ENCODE peak calls at places on chromosomes 12 and 14, in seven cellular contexts. R is cardiac muscle cell, N is lower lobe of right lung, U is lung, K is GM12878, E is Panc1, C is mammary epithelial cell. M is an unnamed sample.

GRCh38 chr14:51369814-51370213 is 129.8 kb downstream of the TMX1 start:
- DNase-seq in R (no peak), N (no peak), U (no peak), K (no peak), E (no peak), C (no peak), M (no peak)

GRCh38 chr12:95385646-95386045 is 88.3 kb upstream of the METAP2 start:
- DNase-seq in R (no peak), N (no peak), U (no peak), K (no peak), E (no peak), C (no peak), M (no peak)

GRCh38 chr12:50072198-50072907 is 12.8 kb upstream of the SMARCD1 start:
- DNase-seq in R (no peak), N (no peak), U (no peak), K (no peak), E (no peak), C (no peak), M (no peak)

GRCh38 chr12:113831016-113831415 is 135.1 kb downstream of the RBM19 start:
- DNase-seq in R (no peak), N (no peak), U (no peak), K (no peak), E (no peak), C (no peak), M (no peak)

GRCh38 chr12:93819048-93819491 is 141.9 kb downstream of the CRADD start:
- DNase-seq in R (no peak), N (no peak), U (peak), K (no peak), E (no peak), C (peak), M (no peak)

GRCh38 chr12:51635371-51635770 is 44.3 kb downstream of the SCN8A start:
- DNase-seq in R (no peak), N (no peak), U (no peak), K (no peak), E (no peak), C (peak), M (no peak)

GRCh38 chr14:52068741-52069616 is at the start of gene NID2:
- DNase-seq in R (peak), N (peak), U (peak), K (no peak), E (no peak), C (peak), M (no peak)

GRCh38 chr14:21087294-21088091 is 11.0 kb downstream of the ZNF219 start:
- DNase-seq in R (no peak), N (no peak), U (no peak), K (no peak), E (no peak), C (peak), M (peak)

GRCh38 chr14:92687681-92688433 is 60.6 kb downstream of the LGMN start:
- DNase-seq in R (peak), N (peak), U (no peak), K (no peak), E (no peak), C (no peak), M (no peak)

GRCh38 chr12:101642115-101643067 is 47.6 kb downstream of the MYBPC1 start:
- DNase-seq in R (peak), N (peak), U (no peak), K (no peak), E (no peak), C (no peak), M (no peak)

GRCh38 chr14:96364911-96365310 is 1.6 kb downstream of the GSKIP start:
- DNase-seq in R (no peak), N (no peak), U (no peak), K (no peak), E (no peak), C (no peak), M (no peak)

GRCh38 chr14:74959596-74960180 is 4.3 kb upstream of the PGF start:
- DNase-seq in R (no peak), N (no peak), U (no peak), K (no peak), E (no peak), C (peak), M (no peak)

GRCh38 chr12:123143753-123144461 is 7.0 kb downstream of the PITPNM2 start:
- DNase-seq in R (no peak), N (no peak), U (no peak), K (no peak), E (no peak), C (no peak), M (no peak)
- H3K27ac ChIP-seq in R (no peak), N (peak), U (no peak), K (no peak), E (peak), C (no peak), M (no peak)

DNA sequence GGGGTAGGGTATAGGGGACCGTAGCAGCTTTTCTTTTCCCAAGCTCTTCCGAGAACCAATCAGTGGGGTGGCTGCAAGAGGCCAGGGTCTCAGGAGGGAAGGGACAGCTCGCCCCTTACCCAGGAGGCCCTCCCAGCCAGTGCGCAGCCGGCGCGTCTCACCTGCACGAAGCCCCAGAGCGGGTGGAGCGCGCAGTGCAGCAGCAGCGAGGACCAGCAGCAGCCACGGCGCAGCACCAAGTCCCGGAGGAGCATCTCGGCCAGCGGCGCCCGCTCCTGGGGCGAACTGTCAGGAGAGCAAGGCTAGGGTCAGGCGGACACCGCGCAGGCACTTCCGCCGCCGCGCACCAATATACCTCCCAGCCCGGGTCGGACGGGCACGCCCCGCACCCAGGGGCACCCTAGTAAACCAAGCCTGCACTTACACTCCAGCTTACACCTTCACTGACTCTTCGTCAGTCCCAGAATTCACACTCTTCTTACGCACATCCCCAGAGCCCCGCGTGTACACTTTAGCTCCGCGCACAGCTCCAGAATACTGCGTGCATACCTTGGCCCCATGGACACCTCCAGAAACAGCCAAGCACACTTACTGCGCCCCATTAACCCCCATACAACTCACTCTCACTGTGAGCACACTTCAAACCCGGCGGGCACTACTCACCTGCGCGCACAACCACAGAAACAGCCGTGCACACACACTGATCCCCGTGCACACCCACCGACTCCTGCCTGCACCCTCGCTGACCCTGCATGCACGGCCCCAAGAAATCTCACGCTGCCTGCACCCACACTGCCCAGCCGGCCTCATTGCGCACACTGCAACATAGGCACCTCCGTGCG is 599 bp downstream of the PRIMA1 start:
- DNase-seq in R (peak), N (no peak), U (no peak), K (no peak), E (no peak), C (no peak), M (no peak)
- H3K27ac ChIP-seq in R (no peak), N (no peak), U (no peak), K (no peak), E (no peak), C (no peak), M (no peak)

DNA sequence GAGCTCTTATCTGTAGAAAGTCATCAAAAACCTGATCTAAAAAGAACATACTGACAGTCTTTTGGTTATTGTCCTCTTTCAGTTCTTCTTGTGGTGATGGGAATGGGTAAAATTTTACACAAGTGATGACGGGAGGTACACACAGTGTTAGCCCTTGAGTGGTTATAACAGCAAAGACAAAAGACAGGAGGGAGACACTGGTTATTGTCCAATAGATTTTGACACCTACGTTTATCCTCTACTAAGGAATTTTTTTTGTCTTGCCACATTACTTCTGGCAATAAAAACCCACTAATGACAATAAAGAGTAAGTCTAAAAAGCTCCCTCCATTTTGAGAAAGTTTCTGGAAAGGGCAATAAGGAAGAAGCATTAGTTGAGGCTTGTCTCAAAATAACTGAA is 47.7 kb upstream of the CMAS start:
- DNase-seq in R (no peak), N (no peak), U (no peak), K (no peak), E (no peak), C (no peak), M (no peak)
- H3K27ac ChIP-seq in R (no peak), N (no peak), U (no peak), K (no peak), E (no peak), C (no peak), M (no peak)

DNA sequence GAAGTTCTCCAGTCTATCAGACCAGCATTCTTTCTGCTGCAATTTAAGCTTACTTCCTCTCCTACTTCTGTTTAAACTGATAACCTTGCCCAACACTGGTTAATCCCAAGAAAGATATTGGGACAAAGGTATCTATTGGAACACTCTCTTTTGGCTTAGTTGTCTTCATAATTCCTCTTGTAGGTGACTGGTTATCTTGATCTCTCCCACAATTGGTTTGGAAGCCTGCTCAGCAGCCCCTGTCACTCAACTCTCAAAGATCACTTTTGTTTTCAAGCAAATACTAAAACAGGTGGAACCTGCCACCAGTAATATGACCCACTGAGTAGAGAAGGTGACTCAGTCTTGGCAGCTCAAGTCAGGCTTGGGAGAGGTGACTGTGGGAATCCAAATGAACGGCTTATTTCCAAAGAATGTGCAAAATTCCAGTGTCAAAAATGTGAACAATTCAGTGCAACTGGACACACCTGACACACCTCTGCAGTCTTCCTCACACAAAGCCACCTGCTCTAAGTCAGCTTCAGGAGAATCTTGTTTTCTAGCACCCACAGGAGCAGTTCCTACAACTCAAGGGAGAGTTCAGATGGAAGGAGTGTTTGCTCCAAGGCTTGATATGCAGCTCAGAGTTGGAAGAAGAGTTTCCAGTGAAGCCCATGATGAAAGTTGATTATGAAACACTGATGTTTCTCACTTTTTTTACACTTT is 83.2 kb upstream of the SLC38A2 start:
- DNase-seq in R (no peak), N (no peak), U (no peak), K (no peak), E (no peak), C (peak), M (no peak)
- H3K27ac ChIP-seq in R (no peak), N (no peak), U (no peak), K (no peak), E (peak), C (no peak), M (no peak)

GRCh38 chr14:28381656-28382055 is 384.9 kb upstream of the FOXG1 start:
- DNase-seq in R (no peak), N (no peak), U (no peak), K (no peak), E (no peak), C (no peak), M (no peak)

GRCh38 chr14:28382460-28383220 is 383.9 kb upstream of the FOXG1 start:
- DNase-seq in R (no peak), N (no peak), U (no peak), K (no peak), E (peak), C (peak), M (no peak)
- H3K27ac ChIP-seq in R (no peak), N (no peak), U (no peak), K (no peak), E (peak), C (peak), M (no peak)

GRCh38 chr12:91127296-91127695 is 16.0 kb upstream of the LUM start:
- DNase-seq in R (no peak), N (no peak), U (no peak), K (no peak), E (no peak), C (no peak), M (no peak)
- H3K27ac ChIP-seq in R (no peak), N (no peak), U (no peak), K (no peak), E (no peak), C (no peak), M (no peak)

GRCh38 chr12:54495327-54495726 is 2.2 kb upstream of the NCKAP1L start:
- DNase-seq in R (no peak), N (no peak), U (no peak), K (no peak), E (no peak), C (no peak), M (no peak)

GRCh38 chr12:54502485-54502884 is 4.9 kb downstream of the NCKAP1L start:
- DNase-seq in R (no peak), N (no peak), U (no peak), K (no peak), E (no peak), C (no peak), M (no peak)

DNA sequence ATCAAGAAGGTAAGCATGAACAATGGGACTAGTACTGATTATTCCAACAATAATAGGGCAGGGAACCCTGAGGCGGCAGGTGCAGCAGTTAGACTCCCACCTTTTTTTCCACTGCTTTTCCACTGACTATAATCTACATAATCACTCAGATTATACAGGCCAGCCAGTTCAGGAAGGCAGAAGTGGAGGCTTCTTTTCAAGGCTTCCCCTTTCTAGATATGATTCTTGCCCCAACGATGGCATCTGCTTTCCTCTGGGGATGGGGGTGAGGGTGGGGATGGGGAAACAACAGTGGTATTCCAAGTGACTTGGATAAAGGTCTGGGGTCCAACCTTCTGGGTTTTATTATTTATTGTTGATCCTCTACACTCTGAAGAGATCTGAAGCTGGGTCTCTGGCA is 331 bp downstream of the NCKAP1L start:
- DNase-seq in R (no peak), N (no peak), U (no peak), K (no peak), E (no peak), C (no peak), M (no peak)
- H3K27ac ChIP-seq in R (no peak), N (peak), U (no peak), K (peak), E (no peak), C (no peak), M (peak)

GRCh38 chr12:53602176-53602942 is 23.8 kb downstream of the ATF7 start:
- DNase-seq in R (no peak), N (no peak), U (no peak), K (no peak), E (no peak), C (no peak), M (no peak)
- H3K27ac ChIP-seq in R (no peak), N (no peak), U (no peak), K (no peak), E (peak), C (no peak), M (no peak)

DNA sequence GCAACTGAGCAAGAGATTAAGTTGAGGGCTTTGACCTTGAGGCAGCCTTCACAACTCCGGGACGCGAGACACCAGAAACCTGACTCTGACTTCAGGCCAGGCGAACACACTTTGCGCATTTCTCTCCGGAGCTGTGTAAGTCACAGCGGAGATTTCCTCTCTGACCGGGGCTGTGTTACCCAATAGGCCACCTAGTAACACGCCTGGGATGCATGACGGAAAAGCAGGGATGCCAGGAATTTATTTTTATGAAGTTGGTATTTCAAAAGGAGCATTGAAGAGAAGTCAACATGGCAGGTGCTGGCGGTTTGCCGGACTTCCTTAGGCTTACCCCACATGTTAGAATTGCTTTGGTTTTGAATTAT is 23.8 kb downstream of the FZD10 start:
- DNase-seq in R (no peak), N (no peak), U (no peak), K (no peak), E (no peak), C (no peak), M (no peak)
- H3K27ac ChIP-seq in R (no peak), N (no peak), U (no peak), K (no peak), E (no peak), C (no peak), M (no peak)

M was measured in CD4-positive, alpha-beta T cell.